ENCODE peak calls at places on chromosomes 16 and 17, in nine cellular contexts. L, C, N, E, K, Q, G, X and D are unnamed samples.

GRCh38 chr16:57519796-57520360 is 16.5 kb downstream of the CCDC102A start:
- DNase-seq in Q (peak), L (peak), N (peak), X (peak), E (peak), K (peak), C (peak), G (peak), D (peak)

GRCh38 chr17:37176683-37177082 is 199.1 kb upstream of the C17orf78 start:
- DNase-seq in X (no peak), K (no peak), E (no peak), L (no peak), Q (no peak), N (no peak), G (no peak), C (no peak), D (no peak)

GRCh38 chr17:14918540-14918939 is 346.6 kb downstream of the PMP22 start:
- DNase-seq in K (no peak), E (peak), L (no peak), G (no peak), Q (no peak), X (no peak), N (no peak), C (no peak), D (no peak)

GRCh38 chr16:84611041-84611440 is 6.8 kb downstream of the COTL1 start:
- DNase-seq in C (no peak), E (no peak), X (no peak), K (no peak), N (no peak), L (no peak), Q (no peak), G (no peak), D (no peak)

GRCh38 chr16:10871157-10871991 is 5.6 kb upstream of the CIITA start:
- DNase-seq in N (no peak), L (peak), X (peak), K (no peak), E (peak), Q (peak), C (peak), G (no peak), D (peak)

GRCh38 chr17:53088501-53088900 is 734.2 kb upstream of the KIF2B start:
- DNase-seq in E (no peak), Q (no peak), X (no peak), G (no peak), N (no peak), L (no peak), C (no peak), K (no peak), D (no peak)

GRCh38 chr16:67237396-67238277 is 9.6 kb downstream of the FHOD1 start:
- DNase-seq in E (no peak), Q (no peak), G (no peak), L (no peak), C (no peak), K (no peak), N (peak), X (no peak), D (no peak)

GRCh38 chr16:89546781-89547180 is 13.7 kb upstream of the RPL13 start:
- DNase-seq in C (no peak), L (no peak), Q (no peak), E (no peak), K (no peak), N (no peak), X (no peak), G (no peak), D (no peak)

GRCh38 chr16:28925386-28926228 is 569 bp upstream of the RABEP2 start:
- DNase-seq in G (peak), E (peak), X (peak), Q (peak), C (peak), L (peak), K (no peak), N (peak), D (no peak)

GRCh38 chr16:31496670-31497069 is 11.5 kb downstream of the RUSF1 start:
- DNase-seq in K (no peak), Q (no peak), E (no peak), G (no peak), N (no peak), L (no peak), C (no peak), X (no peak), D (peak)

GRCh38 chr17:78641243-78641642 is 64.0 kb upstream of the DNAH17 start:
- DNase-seq in L (no peak), N (no peak), Q (no peak), X (peak), E (no peak), G (no peak), K (no peak), C (no peak), D (no peak)

GRCh38 chr17:48213797-48214196 is 106.2 kb downstream of the SNX11 start:
- DNase-seq in G (no peak), L (no peak), K (no peak), X (no peak), N (no peak), E (no peak), C (no peak), Q (no peak), D (no peak)

GRCh38 chr16:77850637-77851330 is 62.4 kb downstream of the VAT1L start:
- DNase-seq in G (no peak), K (no peak), Q (no peak), L (no peak), N (no peak), E (no peak), X (no peak), C (no peak), D (no peak)

GRCh38 chr17:29693751-29694150 is 71.0 kb upstream of the CORO6 start:
- DNase-seq in E (no peak), X (no peak), K (no peak), Q (no peak), G (no peak), C (no peak), N (no peak), L (no peak), D (no peak)

GRCh38 chr16:10629592-10629963 is 49.2 kb upstream of the EMP2 start:
- DNase-seq in E (no peak), X (no peak), Q (no peak), G (no peak), C (no peak), N (no peak), L (no peak), K (peak), D (no peak)

GRCh38 chr17:18173740-18174139 is 9.9 kb upstream of the ALKBH5 start:
- DNase-seq in C (no peak), K (no peak), E (no peak), L (no peak), N (no peak), Q (no peak), X (no peak), G (no peak), D (no peak)